ENCODE peak calls at places on chromosomes 16 and 17, in seven cellular contexts. N, P, Y, S, T, B and E are unnamed samples.

GRCh38 chr17:78362232-78362631 is 2.4 kb upstream of the SOCS3 start:
- DNase-seq in N (no peak), P (no peak), Y (no peak), S (no peak), T (no peak), B (no peak), E (no peak)

GRCh38 chr16:11963706-11964105 is 1.3 kb upstream of the TNFRSF17 start:
- DNase-seq in N (no peak), P (no peak), Y (no peak), S (no peak), T (no peak), B (no peak), E (no peak)

GRCh38 chr17:66957951-66958579 is 6.4 kb upstream of the CACNG4 start:
- DNase-seq in N (no peak), P (no peak), Y (no peak), S (no peak), T (no peak), B (no peak), E (no peak)

GRCh38 chr17:7019839-7020519 is 2.9 kb upstream of the BCL6B start:
- DNase-seq in N (no peak), P (peak), Y (peak), S (no peak), T (no peak), B (peak), E (no peak)

GRCh38 chr17:63774141-63774981 is at the start of gene DDX42:
- DNase-seq in N (peak), P (peak), Y (peak), S (peak), T (no peak), B (peak), E (no peak)

GRCh38 chr17:17605747-17606083 is 14.2 kb upstream of the PEMT start:
- DNase-seq in N (no peak), P (no peak), Y (no peak), S (no peak), T (no peak), B (no peak), E (no peak)

GRCh38 chr16:30893082-30893743 is 664 bp downstream of the BCL7C start:
- DNase-seq in N (no peak), P (no peak), Y (no peak), S (no peak), T (peak), B (no peak), E (no peak)

GRCh38 chr16:49510676-49511305 is 137.2 kb downstream of the C16orf78 start:
- DNase-seq in N (no peak), P (no peak), Y (no peak), S (no peak), T (no peak), B (no peak), E (no peak)